ENCODE peak calls at places on chromosomes 11 and 22, in nine cellular contexts. One of them, this sample, is unnamed.

GRCh38 chr11:116792869-116793475 is 1.3 kb upstream of the APOA5 start:
- DNase-seq in prostate gland: no peak
- DNase-seq in gastrocnemius medialis: no peak
- DNase-seq in globus pallidus: no peak
- DNase-seq in GDM1: no peak
- DNase-seq in neural progenitor cell: no peak
- DNase-seq in NCI-H345: no peak
- DNase-seq in neuronal stem cell: no peak
- DNase-seq in NCI-H460: no peak
- DNase-seq in this sample: no peak

GRCh38 chr11:64317961-64318693 is at the start of gene PRDX5:
- DNase-seq in gastrocnemius medialis: peak
- DNase-seq in neural progenitor cell: peak
- DNase-seq in GDM1: peak
- DNase-seq in NCI-H460: peak
- DNase-seq in neuronal stem cell: peak
- DNase-seq in prostate gland: peak
- DNase-seq in globus pallidus: peak
- DNase-seq in NCI-H345: peak
- DNase-seq in this sample: peak

GRCh38 chr11:94060401-94060800 is 39.2 kb downstream of the HEPHL1 start:
- DNase-seq in NCI-H345: no peak
- DNase-seq in NCI-H460: no peak
- DNase-seq in gastrocnemius medialis: no peak
- DNase-seq in GDM1: no peak
- DNase-seq in neural progenitor cell: no peak
- DNase-seq in prostate gland: no peak
- DNase-seq in globus pallidus: no peak
- DNase-seq in neuronal stem cell: no peak
- DNase-seq in this sample: no peak

GRCh38 chr11:31764186-31764730 is 46.9 kb downstream of the PAX6 start:
- DNase-seq in globus pallidus: no peak
- DNase-seq in NCI-H345: no peak
- DNase-seq in neural progenitor cell: peak
- DNase-seq in neuronal stem cell: no peak
- DNase-seq in NCI-H460: no peak
- DNase-seq in GDM1: no peak
- DNase-seq in prostate gland: no peak
- DNase-seq in gastrocnemius medialis: no peak
- DNase-seq in this sample: no peak

GRCh38 chr22:28440517-28441366 is 238.9 kb downstream of the TTC28 start:
- DNase-seq in neuronal stem cell: no peak
- DNase-seq in prostate gland: no peak
- DNase-seq in globus pallidus: peak
- DNase-seq in GDM1: no peak
- DNase-seq in NCI-H460: no peak
- DNase-seq in neural progenitor cell: no peak
- DNase-seq in gastrocnemius medialis: no peak
- DNase-seq in NCI-H345: no peak
- DNase-seq in this sample: no peak

GRCh38 chr11:60485987-60486386 is 6.6 kb upstream of the MS4A12 start:
- DNase-seq in NCI-H345: no peak
- DNase-seq in GDM1: no peak
- DNase-seq in NCI-H460: peak
- DNase-seq in neuronal stem cell: peak
- DNase-seq in globus pallidus: no peak
- DNase-seq in prostate gland: peak
- DNase-seq in gastrocnemius medialis: no peak
- DNase-seq in neural progenitor cell: peak
- DNase-seq in this sample: peak

GRCh38 chr11:67420646-67421420 is 5.4 kb downstream of the CARNS1 start:
- DNase-seq in gastrocnemius medialis: peak
- DNase-seq in neuronal stem cell: peak
- DNase-seq in globus pallidus: peak
- DNase-seq in prostate gland: peak
- DNase-seq in NCI-H345: peak
- DNase-seq in NCI-H460: peak
- DNase-seq in neural progenitor cell: peak
- DNase-seq in GDM1: peak
- DNase-seq in this sample: peak

GRCh38 chr22:36461665-36462474 is 19.6 kb downstream of the TXN2 start:
- DNase-seq in neuronal stem cell: no peak
- DNase-seq in prostate gland: no peak
- DNase-seq in NCI-H345: no peak
- DNase-seq in NCI-H460: no peak
- DNase-seq in gastrocnemius medialis: peak
- DNase-seq in neural progenitor cell: no peak
- DNase-seq in globus pallidus: no peak
- DNase-seq in GDM1: no peak
- DNase-seq in this sample: peak

GRCh38 chr11:122731500-122731913 is 76.0 kb downstream of the UBASH3B start:
- DNase-seq in globus pallidus: no peak
- DNase-seq in gastrocnemius medialis: no peak
- DNase-seq in NCI-H460: no peak
- DNase-seq in NCI-H345: no peak
- DNase-seq in neuronal stem cell: no peak
- DNase-seq in neural progenitor cell: no peak
- DNase-seq in prostate gland: no peak
- DNase-seq in GDM1: no peak
- DNase-seq in this sample: no peak